ENCODE peak calls at places on chromosomes 16 and 17, in five cellular contexts. R is psoas muscle, F is PC-3, P is heart left ventricle, V is fibroblast of lung. M is an unnamed sample.

GRCh38 chr17:46194393-46195216 is 1.4 kb upstream of the KANSL1 start:
- DNase-seq in R (no peak), F (peak; percentile 66), P (no peak), V (peak; percentile 44), M (no peak)

GRCh38 chr16:11105038-11105903 is 150.7 kb downstream of the SOCS1 start:
- DNase-seq in R (no peak), F (peak; percentile 22), P (no peak), V (peak; percentile 97), M (peak; percentile 43)

GRCh38 chr17:64504769-64505319 is 1.2 kb downstream of the DDX5 start:
- DNase-seq in R (no peak), F (peak; percentile 31), P (no peak), V (peak; percentile 80), M (no peak)

GRCh38 chr16:85094812-85095211 is 17.5 kb downstream of the CIBAR2 start:
- DNase-seq in R (no peak), F (no peak), P (no peak), V (no peak), M (no peak)

GRCh38 chr17:64128787-64129514 is 993 bp downstream of the ERN1 start:
- DNase-seq in R (peak; percentile 32), F (peak; percentile 59), P (no peak), V (peak; percentile 47), M (peak; percentile 69)

GRCh38 chr16:87127061-87127765 is 190.0 kb downstream of the C16orf95 start:
- DNase-seq in R (no peak), F (no peak), P (peak; percentile 70), V (peak; percentile 70), M (no peak)

GRCh38 chr16:16071631-16072244 is 122.3 kb downstream of the ABCC1 start:
- DNase-seq in R (peak; percentile 50), F (no peak), P (no peak), V (peak; percentile 84), M (no peak)

GRCh38 chr17:52148969-52149351 is 9.6 kb downstream of the CA10 start:
- DNase-seq in R (no peak), F (peak; percentile 88), P (no peak), V (peak; percentile 11), M (no peak)

GRCh38 chr17:20063665-20064648 is 54.8 kb downstream of the SPECC1 start:
- DNase-seq in R (peak; percentile 89), F (peak; percentile 96), P (peak; percentile 74), V (peak; percentile 88), M (peak; percentile 38)

GRCh38 chr17:11742891-11743290 is 144.6 kb downstream of the DNAH9 start:
- DNase-seq in R (no peak), F (no peak), P (no peak), V (no peak), M (no peak)

GRCh38 chr16:56382901-56383355 is 42.4 kb downstream of the AMFR start:
- DNase-seq in R (no peak), F (peak; percentile 86), P (no peak), V (peak; percentile 83), M (no peak)

GRCh38 chr16:50879873-50880695 is 138.2 kb downstream of the CYLD start:
- DNase-seq in R (no peak), F (no peak), P (no peak), V (no peak), M (no peak)

GRCh38 chr17:74478369-74479100 is 12.1 kb downstream of the CD300A start:
- DNase-seq in R (no peak), F (no peak), P (no peak), V (no peak), M (no peak)

GRCh38 chr17:31744541-31744951 is 114.5 kb downstream of the COPRS start:
- DNase-seq in R (no peak), F (no peak), P (no peak), V (peak; percentile 27), M (no peak)

GRCh38 chr17:82658796-82659452 is 10.7 kb upstream of the WDR45B start:
- DNase-seq in R (no peak), F (no peak), P (no peak), V (no peak), M (peak; percentile 43)

GRCh38 chr16:351804-352520 is 561 bp downstream of the AXIN1 start:
- DNase-seq in R (peak; percentile 49), F (no peak), P (no peak), V (no peak), M (peak; percentile 76)

GRCh38 chr17:16459850-16460550 is 32.0 kb downstream of the LRRC75A start:
- DNase-seq in R (no peak), F (peak; percentile 20), P (no peak), V (no peak), M (no peak)

GRCh38 chr17:31537558-31537957 is 146.1 kb downstream of the RAB11FIP4 start:
- DNase-seq in R (no peak), F (no peak), P (no peak), V (peak; percentile 63), M (peak; percentile 78)

GRCh38 chr17:43578699-43579569 is 32.8 kb upstream of the ETV4 start:
- DNase-seq in R (no peak), F (peak; percentile 69), P (no peak), V (peak; percentile 70), M (peak; percentile 30)

GRCh38 chr16:87543436-87544191 is 50.8 kb upstream of the ZCCHC14 start:
- DNase-seq in R (peak; percentile 37), F (no peak), P (no peak), V (no peak), M (no peak)

GRCh38 chr16:15523092-15523541 is 88.7 kb downstream of the BMERB1 start:
- DNase-seq in R (peak; percentile 51), F (no peak), P (no peak), V (no peak), M (peak; percentile 67)

GRCh38 chr16:22318690-22319358 is 21.6 kb downstream of the POLR3E start:
- DNase-seq in R (no peak), F (peak; percentile 52), P (no peak), V (no peak), M (peak; percentile 70)

GRCh38 chr17:74981979-74982662 is 5.3 kb upstream of the CDR2L start:
- DNase-seq in R (peak; percentile 74), F (peak; percentile 81), P (peak; percentile 90), V (peak; percentile 50), M (peak; percentile 87)

GRCh38 chr17:38815576-38816193 is 9.4 kb downstream of the CWC25 start:
- DNase-seq in R (no peak), F (peak; percentile 11), P (no peak), V (peak; percentile 87), M (no peak)

GRCh38 chr16:11014159-11014558 is 69.8 kb downstream of the CLEC16A start:
- DNase-seq in R (no peak), F (no peak), P (no peak), V (no peak), M (no peak)

GRCh38 chr17:37818689-37819088 is 73.8 kb upstream of the HNF1B start:
- DNase-seq in R (no peak), F (peak; percentile 87), P (no peak), V (peak; percentile 87), M (peak; percentile 59)

GRCh38 chr17:33045236-33045635 is 53.6 kb downstream of the SPACA3 start:
- DNase-seq in R (no peak), F (no peak), P (no peak), V (no peak), M (no peak)

DNA sequence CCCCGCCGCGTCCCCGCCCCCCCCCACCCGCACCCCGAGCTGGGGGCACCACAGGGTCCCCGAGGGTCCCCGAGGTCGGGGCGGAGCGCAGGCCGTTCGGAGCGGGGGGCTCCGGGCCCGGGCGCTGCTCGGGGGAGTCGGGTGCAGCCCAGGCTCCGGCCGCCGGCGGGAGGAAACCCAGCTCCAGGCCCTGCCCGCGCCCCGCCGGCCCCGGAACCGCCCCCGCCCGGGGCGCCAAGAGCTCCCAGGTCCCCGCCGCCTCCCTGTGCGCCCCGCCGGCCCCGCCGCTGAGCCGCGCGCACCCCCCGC is 33.2 kb upstream of the RPH3AL start:
- DNase-seq in R (no peak), F (no peak), P (no peak), V (no peak), M (no peak)
- H3K4me3 ChIP-seq in R (peak overlapping the region; percentile 59), F (no peak overlapping the region), P (peak overlapping the region; percentile 54), V (no peak overlapping the region), M (peak overlapping the region; percentile 65)

DNA sequence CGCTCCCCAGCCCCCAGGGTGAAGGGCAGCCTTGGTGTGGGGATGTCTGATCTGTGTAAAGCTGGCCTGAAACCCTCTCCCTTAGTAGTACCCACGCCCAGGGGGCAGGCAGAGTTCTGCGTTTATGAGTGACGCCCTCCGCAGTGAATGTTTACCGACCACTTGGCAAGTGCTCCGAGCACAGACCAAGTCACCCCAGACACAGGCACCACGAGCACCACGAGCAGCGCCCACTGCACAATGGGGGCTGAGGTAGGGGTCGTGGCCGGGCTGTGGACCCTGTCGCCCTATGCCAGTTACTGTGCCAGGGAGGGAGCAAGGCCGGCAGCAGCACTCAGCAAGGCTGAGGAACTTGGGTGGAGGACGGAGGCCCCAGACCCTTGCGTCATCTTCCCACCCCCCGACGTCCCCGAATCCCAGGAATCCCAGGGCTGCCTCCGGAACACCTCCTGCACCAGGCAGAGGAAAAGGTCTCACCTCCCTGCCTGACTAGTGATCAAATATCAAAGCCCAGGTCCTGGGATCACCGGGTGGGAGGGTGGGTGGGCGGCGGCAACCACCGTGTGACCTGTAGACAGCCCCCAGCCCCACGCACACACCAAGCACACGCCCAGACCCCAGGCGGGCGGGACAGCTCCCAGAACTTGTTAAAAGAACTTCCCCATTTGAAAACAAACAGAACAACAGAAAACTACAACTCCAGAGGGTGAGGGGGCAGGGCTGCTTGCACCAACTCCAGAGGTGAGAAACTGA is 5.3 kb downstream of the VASN start:
- DNase-seq in R (no peak), F (no peak), P (peak; percentile 68), V (no peak), M (no peak)
- H3K4me1 ChIP-seq in R (peaks cover 44% of the 10 kb centered on the region), F (peaks cover 47% of the 10 kb centered on the region), P (peaks cover 42% of the 10 kb centered on the region), V (peaks cover 45% of the 10 kb centered on the region), M (peaks cover 15% of the 10 kb centered on the region)

GRCh38 chr17:2025220-2025621 is at the start of gene RTN4RL1:
- DNase-seq in R (peak; percentile 67), F (peak; percentile 88), P (peak; percentile 82), V (peak; percentile 57), M (peak; percentile 79)
- H3K4me3 ChIP-seq in R (peak within 1 kb of the TSS; percentile 80), F (peak within 1 kb of the TSS; percentile 76), P (peak within 1 kb of the TSS; percentile 60), V (peak within 1 kb of the TSS; percentile 37), M (peak within 1 kb of the TSS; percentile 63)

GRCh38 chr17:40548982-40549680 is 16.1 kb downstream of the CCR7 start:
- DNase-seq in R (no peak), F (peak; percentile 66), P (no peak), V (peak; percentile 86), M (peak; percentile 56)

GRCh38 chr17:40548491-40548981 is 16.7 kb downstream of the CCR7 start:
- DNase-seq in R (no peak), F (no peak), P (no peak), V (no peak), M (no peak)

GRCh38 chr17:40545660-40546059 is 19.6 kb downstream of the CCR7 start:
- DNase-seq in R (no peak), F (no peak), P (no peak), V (no peak), M (peak; percentile 40)

GRCh38 chr17:40547079-40547784 is 18.0 kb downstream of the CCR7 start:
- DNase-seq in R (no peak), F (no peak), P (no peak), V (no peak), M (peak; percentile 84)

DNA sequence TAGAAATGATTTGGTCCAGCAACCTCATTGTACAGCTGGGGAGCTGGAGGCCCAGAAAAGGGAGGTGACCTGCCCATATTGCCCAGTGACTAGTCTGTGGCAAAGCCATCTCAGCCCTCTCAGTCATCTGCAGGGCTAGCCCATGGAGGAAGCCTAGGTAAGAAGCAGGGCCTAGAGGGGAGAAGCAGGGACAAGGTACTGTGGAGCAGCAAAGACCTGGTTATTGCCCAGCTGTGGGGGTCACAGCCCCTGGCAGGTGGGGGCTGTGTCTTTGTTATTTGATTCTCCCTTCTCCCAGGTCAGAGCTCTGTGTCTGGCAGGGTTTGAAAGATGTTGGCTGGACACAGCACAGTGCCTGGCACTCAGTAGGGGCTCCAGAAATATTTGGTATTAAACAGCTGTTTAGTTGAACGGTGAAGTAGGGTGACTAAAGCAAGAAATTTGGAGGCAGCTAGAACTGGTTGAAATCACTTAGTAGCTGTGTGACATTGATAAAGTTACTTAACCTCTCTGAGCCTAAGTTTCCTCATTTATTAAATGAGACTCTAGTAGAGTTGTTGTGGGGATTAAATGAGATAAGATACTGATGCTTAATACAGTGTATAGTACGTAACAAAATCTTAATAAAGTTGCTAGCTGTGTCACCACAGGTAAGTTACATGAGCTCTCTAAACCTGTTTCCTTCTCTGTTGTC is 17.3 kb downstream of the CCR7 start:
- DNase-seq in R (no peak), F (no peak), P (no peak), V (no peak), M (no peak)
- H3K4me1 ChIP-seq in R (peaks cover 47% of the 10 kb centered on the region), F (peaks cover 32% of the 10 kb centered on the region), P (peaks cover 37% of the 10 kb centered on the region), V (peaks cover 49% of the 10 kb centered on the region), M (peaks cover 24% of the 10 kb centered on the region)

M was measured in Peyer's patch.